ENCODE peak calls at places on chromosome X, in four cellular contexts. B is ascending aorta; U is ovary; Q is CD8-positive, alpha-beta T cell. J is an unnamed sample. For H3K4me1, the result is how much of the 10 kb centered on the place peaks cover.

GRCh38 chrX:47170861-47171692 is 22.6 kb upstream of the UBA1 start:
- DNase-seq in U (no peak), Q (no peak), B (peak), J (no peak)

GRCh38 chrX:71320126-71320525 is 18.6 kb downstream of the ITGB1BP2 start:
- DNase-seq in U (no peak), Q (no peak), B (no peak), J (no peak)

GRCh38 chrX:21735038-21735752 is 22.7 kb downstream of the SMPX start:
- DNase-seq in Q (no peak), B (no peak), U (no peak), J (no peak)

GRCh38 chrX:26925088-26925487 is 538.1 kb downstream of the PPP4R3C start:
- DNase-seq in B (no peak), Q (no peak), U (no peak), J (no peak)

GRCh38 chrX:71911023-71911730 is 532 bp downstream of the NHSL2 start:
- DNase-seq in U (no peak), B (no peak), Q (no peak), J (peak)

GRCh38 chrX:129553619-129554288 is 13.7 kb downstream of the OCRL start:
- DNase-seq in U (no peak), B (no peak), Q (no peak), J (no peak)

GRCh38 chrX:49273181-49273727 is 3.7 kb downstream of the PPP1R3F start:
- DNase-seq in B (no peak), Q (no peak), U (no peak), J (no peak)

GRCh38 chrX:9785944-9786741 is at the start of gene SHROOM2:
- DNase-seq in B (no peak), Q (no peak), U (peak), J (peak)

GRCh38 chrX:1281511-1281910 is 12.9 kb downstream of the CSF2RA start:
- DNase-seq in Q (no peak), U (no peak), B (no peak), J (no peak)

GRCh38 chrX:41303013-41303412 is 30.9 kb upstream of the DDX3X start:
- DNase-seq in B (peak), U (no peak), Q (no peak), J (no peak)

GRCh38 chrX:152635941-152636340 is 1.8 kb upstream of the GABRQ start:
- DNase-seq in Q (no peak), B (no peak), U (no peak), J (peak)

GRCh38 chrX:1448793-1449580 is 3.7 kb downstream of the ASMTL start:
- DNase-seq in B (peak), Q (no peak), U (no peak), J (no peak)

GRCh38 chrX:43564953-43565352 is 91.1 kb upstream of the MAOA start:
- DNase-seq in Q (no peak), B (no peak), U (no peak), J (no peak)

GRCh38 chrX:50691820-50692219 is 122.2 kb downstream of the SHROOM4 start:
- DNase-seq in B (no peak), Q (no peak), U (no peak), J (peak)

GRCh38 chrX:10121787-10122186 is 35.0 kb upstream of the CLCN4 start:
- DNase-seq in Q (no peak), U (no peak), B (no peak), J (no peak)

GRCh38 chrX:125709074-125709473 is 389.4 kb downstream of the TEX13C start:
- DNase-seq in B (no peak), U (no peak), Q (no peak), J (no peak)

GRCh38 chrX:105173071-105173470 is 47.4 kb downstream of the TEX13A start:
- DNase-seq in U (no peak), B (no peak), Q (no peak), J (no peak)

GRCh38 chrX:132480581-132481203 is 8.1 kb downstream of the MBNL3 start:
- DNase-seq in Q (peak), U (no peak), B (peak), J (peak)
- H3K4me3 ChIP-seq in Q (peak), U (peak), B (peak), J (no peak)

DNA sequence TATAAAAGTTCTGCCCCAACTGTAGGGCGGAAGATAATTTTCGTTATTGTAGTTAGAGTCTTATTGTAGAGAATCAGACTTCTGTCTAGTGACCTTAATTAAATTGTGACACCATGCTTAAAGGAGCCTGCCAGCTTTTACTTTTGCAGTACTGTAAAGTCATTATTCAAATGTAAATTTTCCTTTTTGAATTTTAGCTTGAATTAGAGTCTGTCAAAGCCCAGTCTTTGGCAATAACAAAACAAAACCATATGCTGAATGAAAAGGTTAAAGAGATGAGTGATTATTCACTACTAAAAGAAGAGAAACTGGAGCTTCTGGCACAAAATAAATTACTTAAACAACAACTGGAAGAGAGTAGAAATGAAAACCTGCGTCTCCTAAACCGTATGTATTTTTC is 21.8 kb downstream of the OFD1 start:
- DNase-seq in U (no peak), B (no peak), Q (no peak), J (no peak)
- H3K4me1 ChIP-seq in U (under half), B (under half), Q (under half), J (under half)

DNA sequence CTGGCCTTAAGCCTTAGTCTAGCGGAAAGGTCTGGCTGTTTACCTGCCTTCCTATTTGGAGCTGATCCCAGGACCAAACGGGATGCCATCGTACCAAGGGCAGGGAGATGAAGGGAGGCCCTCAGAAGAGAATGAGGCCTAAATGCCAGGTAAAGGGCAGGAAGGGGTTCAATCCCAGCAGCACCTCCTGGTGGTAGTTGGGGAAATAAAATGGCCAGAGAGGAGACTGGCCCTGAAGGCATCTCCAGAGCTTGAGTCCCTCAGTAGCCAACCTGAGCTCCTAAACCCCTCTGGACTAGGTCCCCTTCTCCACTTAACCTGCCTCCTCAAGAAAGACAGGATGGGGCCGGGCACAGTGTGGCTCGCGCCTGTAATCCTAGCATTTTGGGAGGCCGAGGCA is 53.7 kb downstream of the KDM5C start:
- DNase-seq in U (no peak), B (no peak), Q (no peak), J (no peak)
- TF ChIP-seq CTCF in U (no peak), B (no peak), Q (no peak), J (no peak)

GRCh38 chrX:65406532-65406931 is 128.1 kb downstream of the LAS1L start:
- DNase-seq in U (no peak), B (no peak), Q (no peak), J (peak)
- H3K4me3 ChIP-seq in U (no peak), B (peak), Q (no peak), J (no peak)

GRCh38 chrX:118536204-118536603 is 40.6 kb downstream of the DOCK11 start:
- DNase-seq in Q (no peak), U (no peak), B (no peak), J (no peak)

GRCh38 chrX:118530537-118530936 is 34.9 kb downstream of the DOCK11 start:
- DNase-seq in Q (no peak), U (no peak), B (no peak), J (no peak)

GRCh38 chrX:118536687-118537461 is 41.3 kb downstream of the DOCK11 start:
- DNase-seq in Q (peak), U (no peak), B (no peak), J (no peak)

GRCh38 chrX:118540342-118540741 is 44.7 kb downstream of the DOCK11 start:
- DNase-seq in Q (no peak), B (no peak), U (no peak), J (no peak)

DNA sequence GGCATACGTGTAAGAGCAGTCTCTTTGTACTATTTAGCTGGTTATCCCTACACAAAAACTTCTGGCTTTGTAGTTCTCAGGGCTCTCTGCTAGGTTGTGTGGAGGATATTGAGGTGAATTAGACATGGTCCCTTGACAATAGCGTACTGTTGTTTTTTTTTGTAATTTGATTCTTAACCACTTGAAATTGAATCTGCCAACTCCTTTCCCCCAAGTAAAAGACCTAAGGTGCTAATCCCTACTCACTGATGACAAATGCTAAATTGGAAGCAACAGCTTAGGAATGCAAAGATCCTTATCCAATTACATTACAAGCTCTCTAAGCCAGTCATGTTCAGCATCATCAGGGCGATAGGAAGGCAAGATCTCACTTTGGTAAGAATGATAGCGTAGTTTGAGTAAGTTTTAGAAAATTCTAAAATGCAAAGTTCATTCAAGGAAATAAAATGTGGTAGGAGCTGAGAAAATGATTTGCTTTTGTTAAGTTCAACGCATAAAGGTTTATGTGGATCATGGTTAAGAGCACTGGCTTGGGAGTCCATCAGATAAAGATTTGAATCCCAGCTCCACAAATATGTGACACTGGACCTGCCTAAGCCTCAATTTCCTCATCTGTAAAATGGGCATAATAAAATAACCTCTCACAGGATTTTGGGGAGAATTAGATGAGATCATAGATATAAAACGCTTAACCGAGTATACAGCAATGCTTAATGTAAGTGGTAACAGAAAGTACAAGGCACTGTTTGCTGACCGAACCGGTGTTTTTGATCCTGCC is 39.3 kb downstream of the DOCK11 start:
- DNase-seq in U (no peak), Q (no peak), B (no peak), J (no peak)
- H3K4me1 ChIP-seq in U (under half), Q (half or more), B (under half), J (under half)

J was measured in hepatocyte.